ENCODE peak calls at places on chromosome 15, in ten cellular contexts. O is GM12865; Z is brain microvascular endothelial cell; Q is cardiac fibroblast; V is OCI-LY7; T is CD8-positive, alpha-beta T cell; M is body of pancreas; J is A549; X is IMR-90; H is neural progenitor cell. G is an unnamed sample.

GRCh38 chr15:62464705-62465104 is 299.6 kb upstream of the C2CD4B start:
- DNase-seq in Q (peak), O (no peak), Z (no peak), V (no peak), T (no peak), X (peak), M (no peak), H (no peak), J (no peak), G (peak)

GRCh38 chr15:49624046-49624445 is 3.2 kb downstream of the DTWD1 start:
- DNase-seq in H (no peak), J (no peak), M (no peak), Q (peak), Z (peak), T (no peak), O (no peak), V (no peak), X (peak), G (peak)

GRCh38 chr15:42720071-42720470 is 16.9 kb downstream of the CDAN1 start:
- DNase-seq in O (no peak), H (no peak), Z (no peak), X (no peak), V (no peak), M (no peak), Q (no peak), J (no peak), T (no peak), G (no peak)

GRCh38 chr15:54046093-54046492 is 67.9 kb downstream of the UNC13C start:
- DNase-seq in M (no peak), T (no peak), Q (no peak), J (no peak), Z (no peak), V (no peak), H (no peak), O (no peak), X (no peak), G (no peak)

GRCh38 chr15:90564109-90564508 is 34.4 kb downstream of the CRTC3 start:
- DNase-seq in Q (no peak), O (no peak), T (no peak), J (no peak), H (no peak), M (no peak), Z (no peak), X (no peak), V (peak), G (no peak)

GRCh38 chr15:58433597-58434333 is 2.0 kb downstream of the LIPC start:
- DNase-seq in J (no peak), H (peak), O (no peak), M (no peak), Z (no peak), T (no peak), Q (peak), X (no peak), V (no peak), G (peak)

GRCh38 chr15:63362873-63363272 is 18.8 kb downstream of the CA12 start:
- DNase-seq in M (no peak), V (no peak), X (no peak), Z (no peak), H (no peak), O (no peak), Q (no peak), T (no peak), J (no peak), G (no peak)

GRCh38 chr15:43880406-43881184 is 53.8 kb downstream of the WDR76 start:
- DNase-seq in T (no peak), V (no peak), Z (no peak), M (no peak), X (peak), O (no peak), J (no peak), H (peak), Q (peak), G (no peak)

GRCh38 chr15:62739507-62739906 is 303.0 kb upstream of the TPM1 start:
- DNase-seq in V (no peak), X (peak), J (peak), Q (peak), O (no peak), H (no peak), M (no peak), Z (peak), T (no peak), G (peak)

GRCh38 chr15:29925227-29926082 is 103.2 kb upstream of the TJP1 start:
- DNase-seq in O (peak), J (peak), X (peak), H (peak), Q (peak), V (peak), Z (peak), M (peak), T (peak), G (peak)

GRCh38 chr15:100997442-100997841 is 78.3 kb downstream of the LRRK1 start:
- DNase-seq in M (no peak), Z (no peak), O (no peak), J (no peak), T (no peak), X (peak), H (no peak), V (no peak), Q (no peak), G (peak)

GRCh38 chr15:88491158-88491557 is 23.6 kb downstream of the MRPS11 start:
- DNase-seq in J (no peak), M (no peak), T (no peak), X (no peak), V (no peak), O (no peak), Z (no peak), H (no peak), Q (no peak), G (no peak)

GRCh38 chr15:25176991-25177954 is 222.5 kb downstream of the SNRPN start:
- DNase-seq in O (no peak), Z (no peak), Q (no peak), M (peak), T (peak), J (no peak), H (no peak), X (no peak), V (no peak), G (no peak)

GRCh38 chr15:65837301-65838283 is 31.7 kb upstream of the RAB11A start:
- DNase-seq in Z (no peak), V (no peak), J (no peak), Q (no peak), H (no peak), O (peak), M (no peak), X (no peak), T (no peak), G (no peak)

GRCh38 chr15:29106551-29107290 is 162.9 kb downstream of the NSMCE3 start:
- DNase-seq in H (no peak), Q (no peak), V (no peak), T (no peak), M (peak), J (no peak), X (no peak), O (no peak), Z (no peak), G (no peak)

GRCh38 chr15:31302029-31302657 is 24.5 kb upstream of the KLF13 start:
- DNase-seq in Q (no peak), J (no peak), X (no peak), M (no peak), H (no peak), O (no peak), Z (no peak), V (no peak), T (no peak), G (no peak)

GRCh38 chr15:84023636-84024035 is 211.9 kb upstream of the GOLGA6L4 start:
- DNase-seq in V (peak), Z (peak), H (peak), T (no peak), Q (peak), O (peak), M (peak), X (peak), J (peak), G (no peak)

GRCh38 chr15:80823120-80823519 is 44.0 kb downstream of the CEMIP start:
- DNase-seq in J (no peak), T (no peak), V (no peak), M (no peak), H (no peak), O (no peak), Z (no peak), Q (no peak), X (no peak), G (no peak)

GRCh38 chr15:52178765-52179164 is 12.4 kb downstream of the GNB5 start:
- DNase-seq in T (no peak), V (no peak), X (no peak), Z (no peak), J (no peak), Q (no peak), M (peak), H (no peak), O (no peak), G (peak)

GRCh38 chr15:28953573-28954195 is 67.9 kb downstream of the APBA2 start:
- DNase-seq in M (no peak), O (no peak), X (no peak), H (no peak), V (no peak), T (no peak), J (no peak), Z (no peak), Q (no peak), G (no peak)

GRCh38 chr15:59590027-59590426 is 21.6 kb upstream of the GCNT3 start:
- DNase-seq in Q (no peak), J (no peak), H (no peak), O (peak), V (no peak), T (no peak), M (no peak), Z (no peak), X (no peak), G (no peak)

GRCh38 chr15:72590427-72590826 is 64.1 kb upstream of the GOLGA6B start:
- DNase-seq in Q (no peak), J (no peak), M (no peak), O (no peak), Z (no peak), H (no peak), T (no peak), V (no peak), X (no peak), G (no peak)

GRCh38 chr15:72584006-72584405 is 70.5 kb upstream of the GOLGA6B start:
- DNase-seq in Z (no peak), H (peak), X (peak), V (no peak), J (no peak), O (no peak), T (no peak), Q (peak), M (no peak), G (no peak)

GRCh38 chr15:72588096-72588495 is 66.4 kb upstream of the GOLGA6B start:
- DNase-seq in Z (no peak), H (no peak), V (no peak), Q (no peak), O (no peak), M (no peak), J (no peak), T (no peak), X (no peak), G (no peak)

GRCh38 chr15:72585025-72585424 is 69.5 kb upstream of the GOLGA6B start:
- DNase-seq in H (no peak), X (no peak), Q (no peak), Z (no peak), O (no peak), T (no peak), J (no peak), M (no peak), V (no peak), G (no peak)

DNA sequence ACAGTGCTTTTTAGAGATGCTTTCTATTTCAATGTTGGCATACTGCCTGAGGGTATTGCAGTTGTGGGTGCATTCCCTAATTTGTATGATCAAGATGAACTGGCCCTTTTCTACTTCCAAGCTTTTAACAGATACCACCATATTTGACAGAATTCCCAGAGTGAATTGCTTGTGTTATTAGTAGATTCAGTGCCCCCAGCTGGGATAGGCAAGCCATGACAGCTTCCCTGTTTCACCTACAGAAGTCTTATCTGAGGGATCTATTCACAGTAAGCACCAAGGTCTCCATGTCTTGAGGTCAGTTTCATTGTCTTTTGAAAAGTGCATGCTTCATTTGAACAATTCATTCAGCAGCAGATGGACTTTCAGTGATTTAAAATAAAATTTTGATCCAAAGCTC is 68.8 kb upstream of the GOLGA6B start:
- DNase-seq in M (no peak), T (no peak), V (no peak), X (peak), Q (peak), O (no peak), Z (peak), H (no peak), J (peak), G (peak)
- TF ChIP-seq CTCF in M (no peak), T (no peak), V (peak), X (peak), Q (peak), O (no peak), Z (peak), H (no peak), J (no peak), G (peak)

DNA sequence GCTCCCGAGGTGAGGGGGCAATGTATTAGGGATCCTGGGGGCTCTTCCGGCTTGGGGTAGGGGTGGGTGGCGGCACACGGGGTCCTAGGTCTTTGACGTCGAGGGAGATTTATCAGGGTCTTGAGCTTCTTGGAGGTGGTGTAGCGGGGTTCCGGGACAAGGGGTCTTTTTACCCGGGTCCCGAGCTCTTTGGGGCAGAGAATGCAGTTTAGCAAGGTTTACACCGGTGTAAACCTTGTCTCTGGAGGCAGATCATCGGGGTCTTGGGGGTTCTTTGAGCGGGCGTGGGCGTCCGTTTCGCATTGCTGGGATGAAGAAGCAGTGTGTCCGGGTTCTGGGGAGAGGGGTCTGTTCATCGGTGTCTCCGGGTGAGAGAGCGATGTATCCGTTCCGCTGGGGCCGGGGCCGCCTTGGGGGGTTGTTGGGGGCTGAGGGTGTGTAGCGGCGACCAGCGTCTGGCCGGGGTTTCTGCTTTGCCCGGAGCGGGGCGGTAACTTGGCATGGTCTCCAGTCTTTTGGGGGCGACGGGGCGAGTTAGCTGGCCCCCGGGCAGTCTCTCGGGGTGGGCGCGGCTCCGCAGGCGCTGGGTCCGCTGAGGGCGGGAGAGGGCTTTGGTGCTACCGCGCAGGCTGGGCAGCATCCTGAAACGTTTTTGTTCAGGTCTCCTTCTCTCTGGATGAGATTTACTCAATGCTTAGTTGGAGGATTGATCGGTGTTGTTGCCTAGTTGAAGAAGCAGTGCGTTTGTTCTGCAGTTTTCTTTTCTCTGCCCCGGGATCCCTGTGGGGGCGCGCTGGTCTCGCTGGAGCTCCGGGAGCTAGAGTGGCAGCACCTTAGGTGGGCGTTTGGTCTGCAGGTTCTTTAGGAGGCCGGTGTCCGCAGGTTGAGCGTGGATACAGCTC is 792 bp downstream of the GLCE start:
- DNase-seq in V (peak), X (peak), H (peak), Q (peak), M (peak), Z (no peak), O (peak), J (peak), T (peak), G (peak)
- TF ChIP-seq CTCF in V (peak), X (peak), H (peak), Q (peak), M (no peak), Z (peak), O (no peak), J (peak), T (no peak), G (peak)

DNA sequence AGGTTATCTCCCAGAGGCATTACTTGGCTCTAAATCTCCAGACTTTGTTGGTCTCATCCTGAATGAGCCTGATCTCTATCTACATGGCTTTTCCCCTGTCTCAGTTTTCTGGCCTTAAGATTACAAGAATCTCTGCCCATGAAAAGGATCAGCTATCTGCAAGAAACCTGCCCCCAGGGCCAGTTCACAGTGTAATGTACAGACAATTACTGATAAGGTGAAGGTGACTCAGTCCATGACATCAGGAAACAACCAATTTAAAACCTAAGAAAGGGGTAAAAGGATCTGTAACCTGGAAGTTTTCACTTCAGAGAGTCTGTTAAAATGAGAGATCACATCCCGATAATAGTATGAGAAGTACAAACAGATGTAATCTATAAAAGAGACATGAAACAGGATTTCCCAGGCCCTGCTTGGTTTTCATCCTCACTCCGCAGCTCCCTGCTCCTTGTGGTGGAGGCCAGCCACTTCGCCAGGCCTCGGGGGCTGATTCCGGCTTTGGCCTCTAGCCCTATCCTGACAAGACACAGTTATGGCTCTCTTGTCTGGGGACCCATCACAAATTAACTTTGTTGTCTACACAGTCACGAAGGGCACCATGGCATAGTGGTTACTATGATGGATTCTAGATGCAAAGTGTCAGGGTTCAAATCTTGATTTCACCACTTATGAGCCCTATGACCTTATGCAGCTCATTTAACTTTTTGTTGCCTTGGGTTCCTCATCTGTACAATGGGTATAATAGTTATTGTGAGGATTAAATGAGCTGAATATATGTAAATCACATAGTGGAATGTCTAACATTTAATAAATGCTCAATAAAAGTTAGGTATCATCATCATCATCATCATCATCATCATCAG is 137.0 kb downstream of the THSD4 start:
- DNase-seq in M (no peak), T (no peak), H (no peak), V (no peak), X (peak), Z (peak), O (no peak), Q (peak), J (peak), G (no peak)
- TF ChIP-seq CTCF in M (no peak), T (no peak), H (no peak), V (no peak), X (no peak), Z (no peak), O (no peak), Q (no peak), J (no peak), G (no peak)

DNA sequence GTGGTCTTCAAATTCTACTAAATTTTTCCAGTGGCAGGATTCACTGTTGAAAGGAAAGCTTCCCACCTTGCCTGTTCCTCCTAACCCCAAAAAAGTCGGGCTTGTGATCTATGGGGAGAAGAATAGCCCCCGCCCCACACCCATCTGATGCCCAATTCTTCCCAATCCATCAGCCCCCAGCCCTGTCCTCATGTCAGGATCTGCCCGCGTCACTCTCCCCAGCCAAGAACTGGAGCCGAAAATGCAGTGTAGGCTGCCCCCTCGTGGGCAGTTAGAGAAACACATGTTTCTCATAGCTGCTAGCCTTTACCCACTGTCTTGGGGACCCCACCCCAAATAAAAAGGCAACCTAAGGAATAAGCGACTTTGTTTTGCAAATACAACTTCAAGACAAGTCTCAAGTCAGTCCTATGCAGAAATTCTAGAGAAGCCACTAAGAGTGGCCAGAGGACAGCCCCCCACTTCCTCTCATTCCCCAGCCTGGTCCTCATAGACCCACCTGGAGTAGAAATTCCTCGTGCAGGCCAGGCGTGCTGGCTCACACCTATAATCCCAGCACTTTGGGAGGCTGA is 13.0 kb upstream of the CSK start:
- DNase-seq in V (peak), Q (peak), H (peak), O (peak), J (peak), X (peak), M (peak), T (peak), Z (peak), G (peak)
- TF ChIP-seq CTCF in V (peak), Q (peak), H (peak), O (peak), J (peak), X (peak), M (peak), T (peak), Z (peak), G (peak)

GRCh38 chr15:98547255-98547654 is 101.1 kb upstream of the IGF1R start:
- DNase-seq in Z (no peak), O (no peak), V (no peak), H (no peak), M (no peak), T (no peak), X (no peak), Q (no peak), J (no peak), G (no peak)

GRCh38 chr15:98549741-98550140 is 98.6 kb upstream of the IGF1R start:
- DNase-seq in V (no peak), M (no peak), H (no peak), X (no peak), Z (no peak), J (no peak), O (no peak), T (no peak), Q (no peak), G (no peak)

GRCh38 chr15:98549003-98549402 is 99.3 kb upstream of the IGF1R start:
- DNase-seq in H (no peak), T (no peak), J (no peak), X (no peak), Z (no peak), O (no peak), V (no peak), M (no peak), Q (no peak), G (no peak)

GRCh38 chr15:98547741-98548166 is 100.6 kb upstream of the IGF1R start:
- DNase-seq in T (no peak), V (no peak), J (no peak), H (peak), M (no peak), Z (peak), Q (peak), O (no peak), X (no peak), G (peak)

GRCh38 chr15:98548172-98548971 is 100.0 kb upstream of the IGF1R start:
- DNase-seq in J (peak), V (no peak), X (peak), Z (peak), O (no peak), Q (peak), H (peak), M (peak), T (peak), G (peak)
- TF ChIP-seq CTCF in J (peak), V (no peak), X (no peak), Z (peak), O (no peak), Q (no peak), H (peak), M (peak), T (no peak), G (peak)

DNA sequence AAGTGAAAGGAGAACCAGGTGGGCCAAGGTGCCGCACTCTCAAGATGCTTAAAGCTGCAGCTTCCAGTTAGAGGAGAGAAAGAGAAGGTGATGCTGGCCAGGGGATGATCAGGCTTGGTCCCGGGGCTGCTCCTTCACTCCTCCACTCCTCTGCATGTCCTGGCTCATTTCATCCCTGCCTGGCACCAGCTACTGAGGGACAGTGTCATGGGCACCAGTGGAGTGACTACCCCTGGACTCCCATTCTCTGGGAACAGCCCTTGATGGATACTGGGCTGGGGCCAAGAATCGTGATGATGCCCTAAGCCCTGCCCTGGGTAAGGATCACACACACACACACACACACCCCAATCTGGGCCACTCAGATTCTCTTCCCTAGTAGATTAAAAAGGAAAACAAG is 243.7 kb downstream of the UACA start:
- DNase-seq in H (no peak), J (no peak), Q (no peak), Z (no peak), V (no peak), M (no peak), X (no peak), T (no peak), O (no peak), G (no peak)
- TF ChIP-seq CTCF in H (no peak), J (no peak), Q (no peak), Z (no peak), V (no peak), M (no peak), X (no peak), T (no peak), O (no peak), G (no peak)

G was measured in astrocyte of the spinal cord.